ENCODE peak calls at places on chromosomes 4 and X, in seven cellular contexts. J is ascending aorta, E is fibroblast of pulmonary artery, S is mucosa of descending colon, A is A549, P is HFF-Myc, N is AG10803. R is an unnamed sample.
A peak's percentile ranks its signal among the peaks of the same experiment; 100 is the strongest.

GRCh38 chr4:182832352-182833120 is 84.7 kb downstream of the DCTD start:
- DNase-seq in A (no peak), N (no peak), P (no peak), E (no peak), J (no peak), S (no peak), R (no peak)

GRCh38 chrX:54799046-54799445 is 991 bp upstream of the ITIH6 start:
- DNase-seq in A (no peak), S (no peak), N (no peak), J (no peak), P (no peak), E (no peak), R (no peak)

GRCh38 chr4:41990029-41990382 is 324 bp upstream of the SLC30A9 start:
- DNase-seq in E (no peak), A (no peak), N (peak; percentile 0), S (no peak), P (no peak), J (no peak), R (no peak)

GRCh38 chrX:9842541-9842940 is 56.3 kb downstream of the SHROOM2 start:
- DNase-seq in E (no peak), J (no peak), S (no peak), A (no peak), P (no peak), N (no peak), R (no peak)

GRCh38 chr4:151004222-151004621 is 10.9 kb downstream of the LRBA start:
- DNase-seq in J (no peak), N (peak; percentile 3), A (no peak), P (no peak), E (peak; percentile 72), S (no peak), R (no peak)

GRCh38 chrX:11130142-11130541 is 19.0 kb downstream of the HCCS start:
- DNase-seq in A (no peak), E (no peak), P (no peak), N (no peak), J (no peak), S (no peak), R (no peak)

GRCh38 chr4:139242511-139243051 is 37.4 kb downstream of the MGARP start:
- DNase-seq in J (no peak), S (no peak), A (no peak), P (peak; percentile 84), N (peak; percentile 70), E (peak; percentile 49), R (peak; percentile 68)

GRCh38 chrX:15242899-15243555 is 26.9 kb downstream of the ASB9 start:
- DNase-seq in P (peak; percentile 7), S (no peak), A (peak; percentile 69), N (peak; percentile 50), E (peak; percentile 65), J (no peak), R (no peak)

GRCh38 chr4:110287130-110287529 is 88.7 kb upstream of the ELOVL6 start:
- DNase-seq in N (peak; percentile 64), S (no peak), A (peak; percentile 3), E (peak; percentile 69), P (peak; percentile 56), J (no peak), R (no peak)

GRCh38 chr4:110977554-110977953 is 354.7 kb upstream of the PITX2 start:
- DNase-seq in E (no peak), P (no peak), J (no peak), N (peak; percentile 46), A (no peak), S (no peak), R (no peak)

GRCh38 chr4:147589586-147589985 is 27.6 kb upstream of the TMEM184C start:
- DNase-seq in J (no peak), A (no peak), N (no peak), S (no peak), E (no peak), P (no peak), R (no peak)

GRCh38 chr4:4333265-4333706 is 43.2 kb downstream of the ZBTB49 start:
- DNase-seq in A (no peak), J (no peak), S (no peak), N (peak; percentile 98), E (peak; percentile 96), P (peak; percentile 55), R (peak; percentile 76)

GRCh38 chrX:45697591-45697990 is 496.9 kb upstream of the DIPK2B start:
- DNase-seq in N (peak; percentile 74), E (peak; percentile 89), J (no peak), A (peak; percentile 8), S (no peak), P (peak; percentile 37), R (no peak)

DNA sequence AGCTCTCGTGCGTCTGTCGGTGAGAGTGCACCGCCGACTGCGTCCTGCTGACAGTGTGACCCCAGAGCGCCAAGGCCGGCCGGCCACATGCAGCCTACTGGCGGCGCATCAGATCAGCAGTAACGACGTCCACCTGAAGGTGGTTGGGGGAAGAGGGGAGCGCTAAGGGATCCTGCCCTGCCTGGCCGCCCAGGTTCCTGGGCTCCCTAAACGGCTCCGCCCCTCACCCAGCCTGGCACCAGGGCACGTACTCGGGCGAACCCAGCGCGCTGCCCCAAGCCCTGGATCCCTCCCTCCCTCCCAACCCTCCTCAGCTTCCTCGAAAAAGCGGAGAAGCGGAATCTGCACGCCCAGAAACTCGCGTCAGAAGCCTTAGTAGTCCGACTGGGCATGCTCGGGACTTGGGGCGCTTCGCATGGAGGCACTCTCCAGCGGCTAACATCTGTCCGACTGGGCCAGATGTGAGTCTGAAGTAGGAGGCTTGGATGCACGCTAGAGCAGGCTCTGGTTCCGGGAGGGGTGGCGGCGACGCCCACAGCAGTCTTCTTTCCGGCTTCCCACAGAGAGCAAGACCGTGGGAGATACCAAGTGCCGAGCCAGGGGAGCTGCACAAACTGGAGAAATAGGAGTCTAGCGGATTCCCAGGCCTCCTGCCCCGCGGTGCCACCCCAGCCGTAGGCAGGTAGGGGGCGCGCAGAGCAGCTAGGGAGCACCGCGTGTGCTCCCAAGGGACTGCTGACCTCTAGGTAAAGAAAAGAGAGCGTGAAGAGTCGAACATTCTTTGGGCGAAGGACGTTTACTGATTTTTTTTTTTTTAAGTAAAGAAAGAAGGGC is 114.4 kb upstream of the TEX13C start:
- DNase-seq in E (no peak), J (no peak), A (peak; percentile 85), S (peak; percentile 53), N (peak; percentile 6), P (no peak), R (no peak)
- TF ChIP-seq CTCF in E (no peak), J (no peak), A (peak; percentile 42), S (no peak), N (no peak), P (no peak), R (no peak)

GRCh38 chr4:113450681-113451080 is 310.9 kb downstream of the CAMK2D start:
- DNase-seq in N (no peak), P (no peak), A (no peak), E (no peak), J (no peak), S (no peak), R (no peak)

GRCh38 chr4:113449407-113449974 is 312.0 kb downstream of the CAMK2D start:
- DNase-seq in J (no peak), A (no peak), P (no peak), E (peak; percentile 60), N (peak; percentile 71), S (no peak), R (no peak)

GRCh38 chr4:113452152-113452551 is 309.4 kb downstream of the CAMK2D start:
- DNase-seq in J (no peak), P (no peak), E (no peak), S (no peak), A (no peak), N (no peak), R (no peak)

GRCh38 chr4:113455081-113455480 is 306.5 kb downstream of the CAMK2D start:
- DNase-seq in N (no peak), A (no peak), J (no peak), P (no peak), E (no peak), S (no peak), R (no peak)

DNA sequence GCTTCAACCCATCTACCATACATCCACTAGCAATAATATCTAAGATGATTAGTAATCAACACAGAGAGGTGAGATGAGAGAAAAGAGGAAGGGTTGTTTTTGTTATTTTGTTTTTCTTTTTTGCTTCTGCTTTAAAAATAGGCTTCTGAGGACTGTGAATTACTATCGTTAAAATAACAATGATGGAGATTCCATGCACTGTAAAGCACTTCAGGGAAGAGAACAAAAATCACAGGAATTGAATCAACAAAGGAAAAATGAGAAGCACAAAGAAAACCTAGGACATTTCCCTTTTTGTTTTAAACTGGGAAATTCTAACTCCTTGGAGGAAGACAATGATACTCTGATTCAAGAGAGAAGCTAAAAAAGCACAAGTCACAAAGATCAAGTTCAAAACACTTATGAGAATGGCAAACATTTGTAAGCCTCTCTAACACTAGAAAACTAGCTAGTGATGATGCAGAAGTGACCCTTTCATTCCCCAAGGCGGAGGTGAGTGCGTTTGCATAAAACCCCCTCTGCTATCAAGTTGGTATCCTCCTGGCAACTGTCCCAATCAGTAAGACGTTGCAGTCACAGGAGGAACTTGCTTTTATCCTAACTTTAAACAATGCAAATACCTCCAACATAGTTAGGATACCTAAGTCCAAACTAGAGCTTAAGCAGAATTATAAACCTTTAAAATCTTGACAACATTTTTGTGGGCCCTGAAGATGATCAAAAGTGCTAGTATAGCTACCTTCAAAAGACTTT is 308.5 kb downstream of the CAMK2D start:
- DNase-seq in N (peak; percentile 25), J (no peak), S (no peak), P (no peak), E (peak; percentile 95), A (peak; percentile 31), R (no peak)
- H3K4me3 ChIP-seq in N (no peak overlapping the region), J (no peak overlapping the region), S (no peak overlapping the region), P (no peak overlapping the region), E (no peak overlapping the region), A (no peak overlapping the region), R (no peak overlapping the region)

GRCh38 chr4:8897768-8898167 is 26.1 kb upstream of the HMX1 start:
- DNase-seq in S (no peak), N (no peak), P (no peak), E (no peak), A (no peak), J (no peak), R (no peak)

GRCh38 chr4:8901335-8901734 is 29.7 kb upstream of the HMX1 start:
- DNase-seq in S (no peak), P (no peak), E (no peak), J (no peak), N (no peak), A (no peak), R (no peak)

GRCh38 chr4:8904041-8904501 is 32.4 kb upstream of the HMX1 start:
- DNase-seq in E (no peak), J (no peak), N (no peak), S (peak; percentile 15), P (no peak), A (no peak), R (no peak)

GRCh38 chr4:8904666-8905065 is 33.0 kb upstream of the HMX1 start:
- DNase-seq in P (no peak), A (no peak), N (no peak), E (no peak), S (peak; percentile 11), J (no peak), R (no peak)

GRCh38 chr4:8900588-8900987 is 28.9 kb upstream of the HMX1 start:
- DNase-seq in E (no peak), J (no peak), P (no peak), N (no peak), A (no peak), S (no peak), R (no peak)
- TF ChIP-seq CTCF in E (no peak), J (no peak), P (no peak), N (no peak), A (no peak), S (no peak), R (no peak)

DNA sequence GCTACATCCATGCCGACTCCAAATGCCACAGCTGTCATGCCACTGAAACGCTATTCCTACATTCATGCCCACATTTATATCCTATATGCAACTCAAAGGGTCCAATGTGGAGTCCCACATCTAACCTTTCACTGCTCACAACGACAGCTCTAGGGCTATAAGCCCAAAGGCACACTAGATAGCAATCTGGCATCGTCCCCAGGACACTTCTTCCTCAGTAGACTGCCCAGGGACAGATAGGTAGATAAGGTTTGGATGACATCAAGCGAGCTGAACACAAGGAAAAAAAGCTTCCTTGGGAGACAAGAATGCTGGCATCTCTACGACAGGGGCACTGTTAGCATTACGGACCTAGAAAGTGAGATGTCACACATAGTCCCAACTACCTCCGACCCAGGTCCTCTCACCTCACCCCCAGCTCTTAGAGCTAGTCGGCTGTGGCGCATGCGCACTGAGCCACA is 685 bp downstream of the RAB9B start:
- DNase-seq in P (no peak), S (no peak), A (peak; percentile 48), E (peak; percentile 41), J (no peak), N (no peak), R (no peak)
- H3K4me3 ChIP-seq in P (peak overlapping the region; percentile 46), S (no peak overlapping the region), A (peak overlapping the region; percentile 59), E (peak overlapping the region; percentile 56), J (peak overlapping the region; percentile 59), N (peak overlapping the region; percentile 61), R (peak overlapping the region; percentile 48)

R was measured in BJ.